ENCODE peak calls at places on chromosomes 3 and 15, in nine cellular contexts. One of them, this sample, is unnamed.

GRCh38 chr15:38362355-38362754 is 91.6 kb upstream of the FAM98B start:
- DNase-seq in mesothelial cell of epicardium: no peak
- DNase-seq in progenitor cell of endocrine pancreas: no peak
- DNase-seq in suprapubic skin: no peak
- DNase-seq in GM23338: no peak
- DNase-seq in cardiac fibroblast: no peak
- DNase-seq in kidney: no peak
- DNase-seq in fibroblast of pulmonary artery: no peak
- DNase-seq in upper lobe of left lung: no peak
- DNase-seq in this sample: no peak

GRCh38 chr15:55715355-55716076 is 27.4 kb downstream of the PRTG start:
- DNase-seq in suprapubic skin: no peak
- DNase-seq in progenitor cell of endocrine pancreas: no peak
- DNase-seq in GM23338: peak; percentile 74
- DNase-seq in kidney: no peak
- DNase-seq in mesothelial cell of epicardium: no peak
- DNase-seq in fibroblast of pulmonary artery: no peak
- DNase-seq in cardiac fibroblast: no peak
- DNase-seq in upper lobe of left lung: no peak
- DNase-seq in this sample: no peak

GRCh38 chr15:44813231-44813630 is 76.9 kb downstream of the TRIM69 start:
- DNase-seq in suprapubic skin: no peak
- DNase-seq in upper lobe of left lung: peak; percentile 61
- DNase-seq in mesothelial cell of epicardium: no peak
- DNase-seq in kidney: no peak
- DNase-seq in progenitor cell of endocrine pancreas: no peak
- DNase-seq in GM23338: no peak
- DNase-seq in cardiac fibroblast: no peak
- DNase-seq in fibroblast of pulmonary artery: no peak
- DNase-seq in this sample: no peak

GRCh38 chr3:128416578-128417150 is 50.0 kb downstream of the DNAJB8 start:
- DNase-seq in suprapubic skin: no peak
- DNase-seq in upper lobe of left lung: peak; percentile 55
- DNase-seq in cardiac fibroblast: peak; percentile 73
- DNase-seq in progenitor cell of endocrine pancreas: no peak
- DNase-seq in mesothelial cell of epicardium: no peak
- DNase-seq in fibroblast of pulmonary artery: peak; percentile 38
- DNase-seq in kidney: no peak
- DNase-seq in GM23338: no peak
- DNase-seq in this sample: no peak

GRCh38 chr3:150594150-150594549 is 9.0 kb upstream of the SELENOT start:
- DNase-seq in mesothelial cell of epicardium: no peak
- DNase-seq in cardiac fibroblast: no peak
- DNase-seq in fibroblast of pulmonary artery: no peak
- DNase-seq in progenitor cell of endocrine pancreas: no peak
- DNase-seq in GM23338: no peak
- DNase-seq in suprapubic skin: no peak
- DNase-seq in upper lobe of left lung: no peak
- DNase-seq in kidney: no peak
- DNase-seq in this sample: no peak

GRCh38 chr3:60555704-60556340 is 695.4 kb downstream of the FHIT start:
- DNase-seq in cardiac fibroblast: peak; percentile 48
- DNase-seq in GM23338: peak; percentile 48
- DNase-seq in mesothelial cell of epicardium: no peak
- DNase-seq in kidney: no peak
- DNase-seq in progenitor cell of endocrine pancreas: no peak
- DNase-seq in upper lobe of left lung: no peak
- DNase-seq in fibroblast of pulmonary artery: no peak
- DNase-seq in suprapubic skin: no peak
- DNase-seq in this sample: no peak

GRCh38 chr3:5750874-5751273 is 563.4 kb downstream of the EDEM1 start:
- DNase-seq in kidney: no peak
- DNase-seq in GM23338: no peak
- DNase-seq in suprapubic skin: no peak
- DNase-seq in progenitor cell of endocrine pancreas: no peak
- DNase-seq in fibroblast of pulmonary artery: no peak
- DNase-seq in upper lobe of left lung: no peak
- DNase-seq in mesothelial cell of epicardium: no peak
- DNase-seq in cardiac fibroblast: no peak
- DNase-seq in this sample: no peak

GRCh38 chr3:61925721-61926120 is 364.4 kb downstream of the PTPRG start:
- DNase-seq in upper lobe of left lung: no peak
- DNase-seq in progenitor cell of endocrine pancreas: no peak
- DNase-seq in suprapubic skin: no peak
- DNase-seq in mesothelial cell of epicardium: no peak
- DNase-seq in fibroblast of pulmonary artery: no peak
- DNase-seq in cardiac fibroblast: no peak
- DNase-seq in GM23338: no peak
- DNase-seq in kidney: no peak
- DNase-seq in this sample: no peak

DNA sequence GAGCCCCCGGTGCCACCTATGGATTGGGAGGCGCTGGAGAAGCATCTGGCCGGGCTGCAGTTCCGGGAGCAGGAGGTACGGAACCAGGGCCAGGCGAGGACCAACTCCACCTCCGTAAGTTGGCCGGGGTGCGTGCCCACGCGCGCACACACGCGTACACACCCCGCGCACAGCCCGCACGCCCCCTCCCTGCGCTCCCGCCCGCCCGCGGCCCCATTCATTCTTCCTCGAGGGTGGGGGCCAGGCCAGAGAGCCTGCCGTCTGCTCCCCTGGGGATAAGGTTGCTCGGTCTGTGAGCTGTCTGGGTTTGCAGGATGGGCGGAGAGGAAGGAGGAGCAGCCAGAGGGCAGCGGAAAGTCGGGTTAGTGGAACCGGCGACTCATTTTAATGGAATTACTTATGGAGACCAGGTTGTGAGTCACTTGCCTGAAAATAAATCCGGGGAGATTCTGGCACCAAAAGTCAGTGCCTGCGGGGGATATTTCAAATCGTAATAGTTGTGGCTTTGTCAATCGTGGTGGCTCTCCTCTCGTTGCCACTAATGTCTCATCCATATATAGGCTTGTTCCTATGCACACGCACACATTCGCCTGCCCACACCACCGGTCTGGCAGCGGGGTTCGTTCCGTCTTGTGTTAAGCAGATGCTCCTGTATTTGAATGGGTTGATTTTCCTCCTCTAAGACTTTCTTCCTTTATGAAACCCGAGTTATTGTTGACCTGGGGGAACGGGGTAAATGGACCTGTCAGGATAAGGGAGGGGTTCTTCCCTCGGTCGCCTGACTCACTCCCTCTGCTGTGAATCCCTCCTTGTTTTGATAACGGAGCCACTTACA is 223.4 kb upstream of the IL12A start:
- DNase-seq in progenitor cell of endocrine pancreas: peak; percentile 15
- DNase-seq in upper lobe of left lung: peak; percentile 64
- DNase-seq in suprapubic skin: peak; percentile 81
- DNase-seq in fibroblast of pulmonary artery: peak; percentile 95
- DNase-seq in mesothelial cell of epicardium: peak; percentile 36
- DNase-seq in kidney: peak; percentile 93
- DNase-seq in cardiac fibroblast: peak; percentile 99
- DNase-seq in GM23338: peak; percentile 66
- DNase-seq in this sample: peak; percentile 26
- TF ChIP-seq CTCF in progenitor cell of endocrine pancreas: no peak
- TF ChIP-seq CTCF in upper lobe of left lung: no peak
- TF ChIP-seq CTCF in suprapubic skin: no peak
- TF ChIP-seq CTCF in fibroblast of pulmonary artery: no peak
- TF ChIP-seq CTCF in mesothelial cell of epicardium: no peak
- TF ChIP-seq CTCF in kidney: no peak
- TF ChIP-seq CTCF in cardiac fibroblast: no peak
- TF ChIP-seq CTCF in GM23338: no peak
- TF ChIP-seq CTCF in this sample: no peak

GRCh38 chr3:143648218-143648617 is 200.1 kb downstream of the SLC9A9 start:
- DNase-seq in upper lobe of left lung: no peak
- DNase-seq in cardiac fibroblast: no peak
- DNase-seq in kidney: no peak
- DNase-seq in suprapubic skin: no peak
- DNase-seq in progenitor cell of endocrine pancreas: no peak
- DNase-seq in GM23338: peak; percentile 9
- DNase-seq in fibroblast of pulmonary artery: no peak
- DNase-seq in mesothelial cell of epicardium: no peak
- DNase-seq in this sample: no peak

GRCh38 chr3:143650120-143650519 is 198.1 kb downstream of the SLC9A9 start:
- DNase-seq in progenitor cell of endocrine pancreas: no peak
- DNase-seq in mesothelial cell of epicardium: no peak
- DNase-seq in GM23338: no peak
- DNase-seq in suprapubic skin: no peak
- DNase-seq in upper lobe of left lung: no peak
- DNase-seq in kidney: no peak
- DNase-seq in cardiac fibroblast: no peak
- DNase-seq in fibroblast of pulmonary artery: no peak
- DNase-seq in this sample: no peak

GRCh38 chr3:143652118-143652517 is 196.2 kb downstream of the SLC9A9 start:
- DNase-seq in mesothelial cell of epicardium: no peak
- DNase-seq in suprapubic skin: no peak
- DNase-seq in cardiac fibroblast: no peak
- DNase-seq in kidney: no peak
- DNase-seq in GM23338: no peak
- DNase-seq in upper lobe of left lung: no peak
- DNase-seq in fibroblast of pulmonary artery: no peak
- DNase-seq in progenitor cell of endocrine pancreas: no peak
- DNase-seq in this sample: no peak

GRCh38 chr3:143650827-143651226 is 197.4 kb downstream of the SLC9A9 start:
- DNase-seq in mesothelial cell of epicardium: no peak
- DNase-seq in progenitor cell of endocrine pancreas: no peak
- DNase-seq in fibroblast of pulmonary artery: no peak
- DNase-seq in GM23338: no peak
- DNase-seq in cardiac fibroblast: no peak
- DNase-seq in kidney: no peak
- DNase-seq in suprapubic skin: no peak
- DNase-seq in upper lobe of left lung: no peak
- DNase-seq in this sample: no peak

DNA sequence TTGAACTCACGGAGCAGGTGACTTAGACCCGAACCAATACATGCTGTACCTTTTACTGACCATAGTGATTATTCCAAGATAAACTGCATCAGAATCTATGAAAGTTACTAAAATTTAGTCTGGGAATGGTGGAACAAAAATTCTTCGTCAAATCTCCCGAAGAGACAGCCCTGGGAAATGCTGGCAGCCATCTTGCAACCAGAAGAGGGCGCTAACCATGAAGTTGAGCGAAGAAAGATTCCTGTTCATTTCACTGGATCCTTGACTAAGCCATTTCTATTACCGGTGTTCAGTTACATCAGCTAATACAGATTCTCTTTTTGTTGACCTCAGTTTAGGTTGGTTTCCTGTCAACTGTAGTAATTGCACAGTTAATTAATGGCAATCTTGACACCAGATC is 199.6 kb downstream of the SLC9A9 start:
- DNase-seq in mesothelial cell of epicardium: no peak
- DNase-seq in suprapubic skin: no peak
- DNase-seq in progenitor cell of endocrine pancreas: no peak
- DNase-seq in kidney: no peak
- DNase-seq in cardiac fibroblast: peak; percentile 33
- DNase-seq in upper lobe of left lung: no peak
- DNase-seq in fibroblast of pulmonary artery: no peak
- DNase-seq in GM23338: peak; percentile 77
- DNase-seq in this sample: no peak
- TF ChIP-seq CTCF in mesothelial cell of epicardium: peak; percentile 30
- TF ChIP-seq CTCF in suprapubic skin: no peak
- TF ChIP-seq CTCF in progenitor cell of endocrine pancreas: peak; percentile 46
- TF ChIP-seq CTCF in kidney: peak; percentile 25
- TF ChIP-seq CTCF in cardiac fibroblast: peak; percentile 33
- TF ChIP-seq CTCF in upper lobe of left lung: no peak
- TF ChIP-seq CTCF in fibroblast of pulmonary artery: peak; percentile 28
- TF ChIP-seq CTCF in GM23338: peak; percentile 83
- TF ChIP-seq CTCF in this sample: no peak

DNA sequence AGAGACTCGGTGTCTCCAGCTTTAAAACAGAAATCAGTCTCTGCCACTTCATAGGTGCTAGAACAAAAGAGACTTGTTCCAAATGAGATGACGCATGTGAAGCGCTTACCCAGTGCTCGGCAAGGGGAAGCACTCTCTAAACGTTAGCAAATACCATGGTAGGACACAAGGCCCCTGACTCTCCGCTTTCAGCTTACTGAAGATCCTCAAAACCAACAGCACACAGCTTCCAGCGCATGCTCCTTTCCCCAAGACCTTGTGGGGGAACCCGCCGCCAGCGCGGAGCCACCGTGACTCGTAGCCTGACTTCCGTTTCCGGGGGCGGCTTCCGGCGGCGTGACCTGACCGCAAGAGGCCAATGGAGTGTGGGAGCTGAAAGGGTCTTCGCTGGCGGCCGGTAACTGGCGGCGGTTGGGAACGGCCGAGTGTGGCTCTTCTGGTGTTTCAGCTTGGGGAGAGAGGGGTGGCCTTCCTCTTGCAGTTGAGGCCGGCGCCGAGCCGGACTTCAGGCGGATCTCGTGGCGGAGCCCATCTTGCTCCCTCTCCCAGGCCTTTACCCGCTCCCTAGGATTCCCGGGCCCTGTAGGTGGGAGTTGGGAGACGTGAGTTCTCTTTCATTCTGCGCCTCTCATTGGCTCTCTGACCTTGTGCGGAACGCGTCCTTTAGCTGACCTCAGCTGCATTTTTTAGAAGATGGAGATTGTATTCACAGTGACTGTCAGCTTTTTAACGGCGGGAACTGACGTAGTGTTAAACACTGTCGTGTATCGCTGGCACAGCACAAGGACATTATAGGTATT is at the start of gene THUMPD3:
- DNase-seq in cardiac fibroblast: peak; percentile 89
- DNase-seq in upper lobe of left lung: peak; percentile 92
- DNase-seq in kidney: peak; percentile 97
- DNase-seq in fibroblast of pulmonary artery: peak; percentile 93
- DNase-seq in GM23338: peak; percentile 95
- DNase-seq in mesothelial cell of epicardium: peak; percentile 69
- DNase-seq in suprapubic skin: peak; percentile 94
- DNase-seq in progenitor cell of endocrine pancreas: peak; percentile 74
- DNase-seq in this sample: peak; percentile 92
- TF ChIP-seq CTCF in cardiac fibroblast: no peak
- TF ChIP-seq CTCF in upper lobe of left lung: no peak
- TF ChIP-seq CTCF in kidney: peak; percentile 4
- TF ChIP-seq CTCF in fibroblast of pulmonary artery: no peak
- TF ChIP-seq CTCF in GM23338: no peak
- TF ChIP-seq CTCF in mesothelial cell of epicardium: no peak
- TF ChIP-seq CTCF in suprapubic skin: no peak
- TF ChIP-seq CTCF in progenitor cell of endocrine pancreas: no peak
- TF ChIP-seq CTCF in this sample: no peak

GRCh38 chr3:16663852-16664712 is 58.9 kb upstream of the DAZL start:
- DNase-seq in fibroblast of pulmonary artery: no peak
- DNase-seq in progenitor cell of endocrine pancreas: no peak
- DNase-seq in upper lobe of left lung: no peak
- DNase-seq in suprapubic skin: no peak
- DNase-seq in mesothelial cell of epicardium: no peak
- DNase-seq in GM23338: peak; percentile 79
- DNase-seq in kidney: peak; percentile 38
- DNase-seq in cardiac fibroblast: no peak
- DNase-seq in this sample: no peak

GRCh38 chr3:16653712-16654111 is 48.5 kb upstream of the DAZL start:
- DNase-seq in GM23338: no peak
- DNase-seq in upper lobe of left lung: no peak
- DNase-seq in cardiac fibroblast: no peak
- DNase-seq in suprapubic skin: no peak
- DNase-seq in mesothelial cell of epicardium: no peak
- DNase-seq in kidney: no peak
- DNase-seq in fibroblast of pulmonary artery: no peak
- DNase-seq in progenitor cell of endocrine pancreas: no peak
- DNase-seq in this sample: no peak

GRCh38 chr3:16658933-16659793 is 53.9 kb upstream of the DAZL start:
- DNase-seq in kidney: no peak
- DNase-seq in mesothelial cell of epicardium: no peak
- DNase-seq in progenitor cell of endocrine pancreas: no peak
- DNase-seq in fibroblast of pulmonary artery: no peak
- DNase-seq in GM23338: peak; percentile 80
- DNase-seq in cardiac fibroblast: no peak
- DNase-seq in suprapubic skin: no peak
- DNase-seq in upper lobe of left lung: no peak
- DNase-seq in this sample: no peak

GRCh38 chr3:16658004-16658932 is 53.0 kb upstream of the DAZL start:
- DNase-seq in upper lobe of left lung: no peak
- DNase-seq in kidney: no peak
- DNase-seq in progenitor cell of endocrine pancreas: no peak
- DNase-seq in cardiac fibroblast: no peak
- DNase-seq in fibroblast of pulmonary artery: peak; percentile 27
- DNase-seq in mesothelial cell of epicardium: no peak
- DNase-seq in suprapubic skin: no peak
- DNase-seq in GM23338: peak; percentile 69
- DNase-seq in this sample: no peak
- TF ChIP-seq CTCF in upper lobe of left lung: no peak
- TF ChIP-seq CTCF in kidney: no peak
- TF ChIP-seq CTCF in progenitor cell of endocrine pancreas: peak; percentile 10
- TF ChIP-seq CTCF in cardiac fibroblast: no peak
- TF ChIP-seq CTCF in fibroblast of pulmonary artery: peak; percentile 26
- TF ChIP-seq CTCF in mesothelial cell of epicardium: no peak
- TF ChIP-seq CTCF in suprapubic skin: no peak
- TF ChIP-seq CTCF in GM23338: peak; percentile 36
- TF ChIP-seq CTCF in this sample: no peak

This sample was measured in body of pancreas.